ENCODE peak calls at places on chromosomes 7 and 10, in six cellular contexts. O, Q, S, N, C and T are unnamed samples.

GRCh38 chr10:86671985-86672710 is 3.8 kb downstream of the LDB3 start:
- DNase-seq in N (no peak), C (no peak), Q (no peak), O (no peak), S (no peak), T (no peak)

GRCh38 chr10:110576220-110576619 is 8.7 kb downstream of the SMC3 start:
- DNase-seq in N (no peak), O (no peak), S (no peak), Q (no peak), C (no peak), T (no peak)

GRCh38 chr7:145644426-145645154 is 472.0 kb upstream of the CNTNAP2 start:
- DNase-seq in N (no peak), O (no peak), S (no peak), C (no peak), Q (no peak), T (no peak)

GRCh38 chr7:42197391-42197790 is 39.6 kb downstream of the GLI3 start:
- DNase-seq in S (no peak), O (no peak), N (no peak), C (no peak), Q (no peak), T (no peak)

GRCh38 chr7:46315891-46316290 is 394.8 kb upstream of the IGFBP3 start:
- DNase-seq in C (no peak), S (no peak), Q (no peak), N (no peak), O (no peak), T (no peak)

GRCh38 chr10:4294271-4294670 is 509.3 kb upstream of the KLF6 start:
- DNase-seq in C (no peak), S (no peak), N (no peak), Q (no peak), O (no peak), T (no peak)

GRCh38 chr10:79147796-79148451 is 79.2 kb downstream of the ZMIZ1 start:
- DNase-seq in O (no peak), C (peak), S (no peak), Q (no peak), N (no peak), T (no peak)

GRCh38 chr7:77351539-77352004 is 64.6 kb downstream of the GSAP start:
- DNase-seq in O (no peak), C (peak), Q (no peak), S (peak), N (peak), T (peak)

GRCh38 chr7:130734525-130735272 is 692 bp upstream of the KLF14 start:
- DNase-seq in S (no peak), N (no peak), C (peak), O (peak), Q (no peak), T (peak)

GRCh38 chr10:33813871-33814270 is 479.4 kb upstream of the NRP1 start:
- DNase-seq in Q (no peak), N (no peak), O (no peak), C (no peak), S (no peak), T (no peak)

GRCh38 chr7:27952393-27953290 is 212.7 kb downstream of the TAX1BP1 start:
- DNase-seq in Q (no peak), O (no peak), S (no peak), N (no peak), C (no peak), T (no peak)

GRCh38 chr10:71517310-71518159 is 120.8 kb downstream of the CDH23 start:
- DNase-seq in C (no peak), S (no peak), N (no peak), Q (no peak), O (no peak), T (no peak)

GRCh38 chr10:79123547-79123963 is 54.8 kb downstream of the ZMIZ1 start:
- DNase-seq in C (no peak), Q (no peak), S (no peak), N (no peak), O (no peak), T (no peak)

GRCh38 chr10:111784936-111785465 is 398.6 kb downstream of the GPAM start:
- DNase-seq in O (no peak), C (no peak), S (no peak), Q (no peak), N (no peak), T (no peak)

GRCh38 chr10:37489658-37490003 is 364.2 kb downstream of the ANKRD30A start:
- DNase-seq in Q (no peak), N (no peak), O (no peak), S (no peak), C (no peak), T (no peak)

GRCh38 chr7:28840515-28841125 is 117.5 kb downstream of the TRIL start:
- DNase-seq in Q (no peak), O (peak), N (no peak), C (peak), S (no peak), T (no peak)

GRCh38 chr7:75611557-75612178 is 119.5 kb downstream of the SPDYE5 start:
- DNase-seq in C (no peak), N (no peak), S (no peak), Q (peak), O (no peak), T (no peak)

GRCh38 chr7:99837649-99838361 is 10.0 kb downstream of the CYP3A43 start:
- DNase-seq in Q (no peak), O (no peak), N (no peak), C (peak), S (no peak), T (peak)

GRCh38 chr10:71471031-71471430 is 74.3 kb downstream of the CDH23 start:
- DNase-seq in S (no peak), N (no peak), Q (no peak), O (no peak), C (no peak), T (no peak)

GRCh38 chr7:157793973-157794763 is 457.4 kb downstream of the DNAJB6 start:
- DNase-seq in S (no peak), C (no peak), O (peak), N (no peak), Q (no peak), T (no peak)

GRCh38 chr10:52666931-52667330 is 105.7 kb downstream of the MBL2 start:
- DNase-seq in Q (no peak), C (no peak), O (no peak), S (no peak), N (no peak), T (no peak)

GRCh38 chr7:142469653-142470335 is 211.9 kb upstream of the PRSS58 start:
- DNase-seq in O (no peak), N (no peak), C (no peak), S (no peak), Q (peak), T (no peak)

GRCh38 chr10:127735723-127736221 is 1.2 kb upstream of the FOXI2 start:
- DNase-seq in Q (peak), C (no peak), S (no peak), N (no peak), O (no peak), T (no peak)

GRCh38 chr7:103640031-103640779 is 194.2 kb upstream of the SLC26A5 start:
- DNase-seq in S (no peak), Q (no peak), O (no peak), C (no peak), N (no peak), T (no peak)

GRCh38 chr7:80401708-80402107 is 110.2 kb downstream of the GNAT3 start:
- DNase-seq in S (no peak), O (no peak), Q (no peak), N (no peak), C (no peak), T (no peak)

GRCh38 chr7:1752771-1753562 is 82.9 kb downstream of the ELFN1 start:
- DNase-seq in S (no peak), C (no peak), Q (no peak), O (no peak), N (no peak), T (no peak)

GRCh38 chr7:106139253-106140251 is 27.4 kb upstream of the SYPL1 start:
- DNase-seq in C (no peak), O (no peak), N (no peak), S (no peak), Q (no peak), T (no peak)

GRCh38 chr7:35389636-35390035 is 135.7 kb upstream of the TBX20 start:
- DNase-seq in Q (no peak), N (no peak), O (no peak), C (no peak), S (no peak), T (no peak)